ENCODE peak calls at places on chromosome 10, in five cellular contexts. Z is esophagus squamous epithelium, Y is mammary epithelial cell, C is A549, J is testis. G is an unnamed sample. For H3K4me1, the result is how much of the 10 kb centered on the place peaks cover.

GRCh38 chr10:88853155-88853554 is 1.5 kb upstream of the ANKRD22 start:
- DNase-seq in Z (no peak), Y (no peak), C (no peak), J (no peak), G (no peak)

GRCh38 chr10:97849491-97850402 is at the start of gene GOLGA7B:
- DNase-seq in Z (no peak), Y (peak), C (peak), J (peak), G (no peak)

GRCh38 chr10:67662415-67662814 is 33.6 kb downstream of the CTNNA3 start:
- DNase-seq in Z (no peak), Y (no peak), C (no peak), J (no peak), G (no peak)

GRCh38 chr10:118800920-118801319 is 46.1 kb upstream of the CACUL1 start:
- DNase-seq in Z (no peak), Y (peak), C (no peak), J (peak), G (no peak)

GRCh38 chr10:51371725-51372124 is 297.4 kb downstream of the PRKG1 start:
- DNase-seq in Z (no peak), Y (no peak), C (no peak), J (no peak), G (no peak)

GRCh38 chr10:69801434-69802315 is at the start of gene COL13A1:
- DNase-seq in Z (no peak), Y (peak), C (peak), J (peak), G (peak)

GRCh38 chr10:38027992-38028391 is 17.5 kb downstream of the ZNF33A start:
- DNase-seq in Z (no peak), Y (peak), C (no peak), J (no peak), G (no peak)

GRCh38 chr10:121409466-121410104 is 188.7 kb downstream of the FGFR2 start:
- DNase-seq in Z (no peak), Y (no peak), C (no peak), J (no peak), G (no peak)

GRCh38 chr10:44956717-44957706 is 2.6 kb upstream of the RASSF4 start:
- DNase-seq in Z (no peak), Y (no peak), C (no peak), J (no peak), G (no peak)

GRCh38 chr10:60480865-60481563 is 91.3 kb upstream of the ANK3 start:
- DNase-seq in Z (no peak), Y (peak), C (peak), J (peak), G (no peak)

GRCh38 chr10:98664329-98665042 is 217.8 kb upstream of the HPS1 start:
- DNase-seq in Z (no peak), Y (peak), C (peak), J (peak), G (no peak)

GRCh38 chr10:31604141-31604540 is 285.1 kb downstream of the ZEB1 start:
- DNase-seq in Z (no peak), Y (no peak), C (no peak), J (no peak), G (peak)

GRCh38 chr10:105797234-105797890 is 1156.3 kb downstream of the SORCS3 start:
- DNase-seq in Z (no peak), Y (peak), C (peak), J (no peak), G (no peak)

GRCh38 chr10:16509996-16510395 is 11.7 kb downstream of the C1QL3 start:
- DNase-seq in Z (no peak), Y (peak), C (no peak), J (no peak), G (no peak)

GRCh38 chr10:118108194-118109026 is 61.7 kb upstream of the RAB11FIP2 start:
- DNase-seq in Z (no peak), Y (peak), C (no peak), J (no peak), G (no peak)

GRCh38 chr10:58464956-58465355 is 47.7 kb upstream of the BICC1 start:
- DNase-seq in Z (no peak), Y (no peak), C (no peak), J (no peak), G (no peak)

GRCh38 chr10:104209575-104210198 is 22.5 kb downstream of the CFAP43 start:
- DNase-seq in Z (no peak), Y (peak), C (peak), J (peak), G (no peak)

GRCh38 chr10:8151086-8151485 is 96.6 kb downstream of the GATA3 start:
- DNase-seq in Z (no peak), Y (no peak), C (no peak), J (no peak), G (no peak)

GRCh38 chr10:8272794-8273425 is 218.4 kb downstream of the GATA3 start:
- DNase-seq in Z (no peak), Y (no peak), C (no peak), J (no peak), G (no peak)

GRCh38 chr10:67587771-67588170 is 108.2 kb downstream of the CTNNA3 start:
- DNase-seq in Z (no peak), Y (no peak), C (no peak), J (no peak), G (no peak)

GRCh38 chr10:121313119-121313858 is 285.0 kb downstream of the FGFR2 start:
- DNase-seq in Z (no peak), Y (peak), C (no peak), J (peak), G (no peak)

GRCh38 chr10:61081331-61081730 is 137.3 kb upstream of the RHOBTB1 start:
- DNase-seq in Z (no peak), Y (no peak), C (no peak), J (no peak), G (no peak)

GRCh38 chr10:60367014-60367413 is 22.7 kb downstream of the ANK3 start:
- DNase-seq in Z (no peak), Y (no peak), C (no peak), J (no peak), G (no peak)

GRCh38 chr10:95350212-95350829 is 59.5 kb upstream of the PDLIM1 start:
- DNase-seq in Z (no peak), Y (no peak), C (no peak), J (no peak), G (no peak)

GRCh38 chr10:114131094-114131493 is 42.9 kb downstream of the CCDC186 start:
- DNase-seq in Z (no peak), Y (no peak), C (no peak), J (no peak), G (no peak)

GRCh38 chr10:120729508-120729907 is 121.7 kb upstream of the WDR11 start:
- DNase-seq in Z (no peak), Y (no peak), C (no peak), J (no peak), G (no peak)

GRCh38 chr10:88256013-88256680 is 327.0 kb downstream of the RNLS start:
- DNase-seq in Z (no peak), Y (no peak), C (no peak), J (peak), G (peak)

GRCh38 chr10:96832721-96833219 is 672 bp downstream of the LCOR start:
- DNase-seq in Z (peak), Y (peak), C (peak), J (peak), G (peak)

GRCh38 chr10:3776796-3777571 is 8.0 kb downstream of the KLF6 start:
- DNase-seq in Z (no peak), Y (peak), C (no peak), J (peak), G (peak)

GRCh38 chr10:70528726-70529362 is 50.3 kb downstream of the PALD1 start:
- DNase-seq in Z (no peak), Y (peak), C (peak), J (peak), G (no peak)

GRCh38 chr10:61628199-61628874 is 34.4 kb upstream of the CABCOCO1 start:
- DNase-seq in Z (no peak), Y (peak), C (no peak), J (no peak), G (no peak)

GRCh38 chr10:97490592-97490991 is 7.6 kb downstream of the MMS19 start:
- DNase-seq in Z (no peak), Y (no peak), C (no peak), J (no peak), G (no peak)

GRCh38 chr10:14372616-14373015 is 41.9 kb upstream of the FRMD4A start:
- DNase-seq in Z (no peak), Y (no peak), C (no peak), J (no peak), G (no peak)
- H3K4me1 ChIP-seq in Z (under half), Y (under half), C (under half), J (under half), G (under half)

GRCh38 chr10:28054211-28054888 is 55.5 kb upstream of the ODAD2 start:
- DNase-seq in Z (no peak), Y (peak), C (no peak), J (no peak), G (no peak)
- H3K4me3 ChIP-seq in Z (no peak), Y (no peak), C (no peak), J (no peak), G (no peak)

DNA sequence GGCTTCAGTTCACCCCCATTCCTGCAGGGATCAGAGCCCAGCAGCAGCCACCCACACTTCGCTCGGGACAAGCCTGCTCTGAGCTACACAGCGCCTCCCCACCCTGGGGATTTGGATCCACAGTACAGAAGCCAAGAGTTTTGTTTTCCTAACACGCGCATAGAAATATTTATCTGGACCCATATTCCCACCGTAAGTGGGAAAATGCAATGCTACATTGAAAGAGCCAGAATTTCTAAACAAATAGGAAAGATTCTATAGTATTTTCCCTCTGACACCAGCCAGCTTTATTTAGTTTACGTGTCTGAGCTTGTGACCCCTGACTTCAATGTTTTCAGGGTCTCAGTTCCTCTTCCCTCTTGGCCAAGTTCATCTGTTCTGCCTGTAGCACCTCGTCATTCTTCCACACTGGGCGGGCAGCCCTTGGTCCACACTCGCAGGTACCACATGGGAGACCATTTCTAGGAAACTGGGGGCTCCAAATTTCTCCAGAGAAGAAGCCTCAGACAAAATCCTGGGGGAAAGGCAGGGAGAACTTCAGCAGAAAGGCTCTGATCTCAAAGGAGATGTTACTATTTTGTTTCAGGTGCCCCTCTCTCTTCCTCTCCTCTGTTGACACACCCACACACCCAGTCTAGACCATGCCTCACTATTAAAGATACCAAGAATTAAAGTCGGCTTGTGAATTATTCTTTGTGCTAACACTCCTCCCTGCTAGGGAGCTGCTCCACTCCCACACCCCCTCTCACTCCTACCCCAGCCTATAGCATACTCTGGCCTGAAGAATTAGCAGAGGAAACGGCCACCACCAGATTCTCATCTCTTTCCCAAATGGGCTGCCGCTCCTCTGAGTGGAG is 116.0 kb upstream of the PCGF5 start:
- DNase-seq in Z (no peak), Y (no peak), C (no peak), J (no peak), G (no peak)
- TF ChIP-seq CTCF in Z (no peak), Y (no peak), C (no peak), J (no peak), G (no peak)

GRCh38 chr10:79238606-79239005 is 108.7 kb upstream of the PPIF start:
- DNase-seq in Z (no peak), Y (peak), C (no peak), J (no peak), G (no peak)
- H3K4me1 ChIP-seq in Z (half or more), Y (half or more), C (under half), J (under half), G (under half)

DNA sequence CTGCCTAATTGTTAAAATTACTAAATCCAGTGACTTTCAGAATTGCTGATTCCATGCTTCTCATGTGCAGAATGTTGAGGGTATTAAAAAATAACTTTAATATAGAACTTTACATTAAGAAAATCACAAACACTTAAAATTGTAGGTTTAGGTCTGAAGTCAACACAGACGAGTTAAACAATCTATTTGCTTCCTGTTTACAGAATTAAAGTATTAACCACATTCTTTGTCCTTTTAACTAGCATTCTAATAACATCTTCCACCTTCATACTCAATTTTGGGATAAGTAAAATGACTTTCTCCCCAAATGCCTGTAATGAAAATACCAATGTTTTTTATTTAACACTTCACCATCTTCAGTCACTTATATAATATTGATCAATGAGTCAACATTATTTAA is 2.2 kb downstream of the ITGB1 start:
- DNase-seq in Z (no peak), Y (no peak), C (no peak), J (no peak), G (no peak)
- H3K4me3 ChIP-seq in Z (peak), Y (peak), C (peak), J (no peak), G (peak)

DNA sequence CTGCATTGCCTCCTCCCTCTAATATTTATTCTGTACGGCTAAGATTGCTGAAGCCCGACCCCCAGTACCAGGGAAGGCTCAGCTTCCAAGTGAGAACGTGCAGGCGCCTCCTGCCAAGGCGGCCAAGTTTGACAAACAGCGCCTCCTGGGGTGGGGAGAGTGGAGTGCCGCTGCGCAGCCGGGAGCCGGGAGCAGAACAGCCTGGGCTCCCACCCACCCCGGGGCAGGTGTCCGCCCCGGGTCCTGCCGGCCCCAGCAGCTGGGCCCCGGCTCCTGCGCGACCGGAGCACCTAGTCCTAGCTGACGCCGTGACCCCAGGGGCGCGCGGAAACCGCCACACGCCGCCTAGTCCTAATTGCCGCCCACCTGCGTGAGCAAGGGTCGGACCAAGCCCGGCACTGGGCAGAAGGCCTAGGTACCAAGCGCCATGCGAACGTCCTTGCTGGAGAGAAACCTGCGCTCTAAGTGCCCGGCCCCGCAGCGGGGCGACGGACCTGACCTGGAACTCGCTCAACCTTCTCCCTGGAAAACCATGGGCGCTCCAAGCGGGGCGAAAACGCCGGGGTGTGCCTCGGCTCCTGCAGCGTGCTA is 5.0 kb upstream of the EBF3 start:
- DNase-seq in Z (no peak), Y (no peak), C (peak), J (peak), G (peak)
- TF ChIP-seq CTCF in Z (peak), Y (peak), C (peak), J (peak), G (peak)

DNA sequence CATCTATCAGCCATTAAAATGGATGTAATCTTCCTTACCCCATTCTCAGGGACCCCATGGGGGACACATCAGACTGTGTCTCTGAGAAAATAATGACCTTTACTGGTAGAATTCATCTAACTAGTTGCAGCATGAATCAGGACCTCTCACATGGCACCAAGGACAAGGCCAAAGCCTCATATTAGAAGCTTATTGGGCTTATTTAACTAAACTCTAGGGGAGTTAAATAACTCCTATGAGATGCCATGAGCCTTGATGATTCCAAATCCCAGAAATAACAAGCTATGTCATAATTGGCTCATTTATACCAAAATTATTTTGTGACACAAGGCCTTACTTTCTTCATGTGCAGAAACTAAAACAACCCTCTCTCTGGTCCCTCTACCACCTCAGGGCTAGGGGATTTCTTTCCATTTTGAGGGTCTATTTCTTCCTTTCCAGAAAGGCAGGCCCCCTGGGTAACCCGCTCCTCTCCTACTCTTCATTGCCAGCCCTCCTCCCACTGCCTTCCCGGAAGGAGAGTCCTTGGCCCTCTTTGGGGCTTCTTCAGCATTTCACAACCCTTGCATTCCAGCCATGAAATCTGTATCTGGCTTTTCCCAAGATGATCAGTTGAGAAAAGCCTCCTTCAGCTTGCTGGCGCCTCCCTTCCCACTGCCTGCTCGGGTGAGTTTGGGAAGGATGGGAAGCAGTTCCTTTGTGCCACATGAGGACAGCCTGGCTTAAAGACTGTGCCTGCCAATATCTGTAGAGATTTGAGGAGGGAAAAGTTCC is 41.8 kb upstream of the TRIM8 start:
- DNase-seq in Z (no peak), Y (no peak), C (no peak), J (peak), G (peak)
- H3K4me1 ChIP-seq in Z (half or more), Y (under half), C (under half), J (under half), G (half or more)

DNA sequence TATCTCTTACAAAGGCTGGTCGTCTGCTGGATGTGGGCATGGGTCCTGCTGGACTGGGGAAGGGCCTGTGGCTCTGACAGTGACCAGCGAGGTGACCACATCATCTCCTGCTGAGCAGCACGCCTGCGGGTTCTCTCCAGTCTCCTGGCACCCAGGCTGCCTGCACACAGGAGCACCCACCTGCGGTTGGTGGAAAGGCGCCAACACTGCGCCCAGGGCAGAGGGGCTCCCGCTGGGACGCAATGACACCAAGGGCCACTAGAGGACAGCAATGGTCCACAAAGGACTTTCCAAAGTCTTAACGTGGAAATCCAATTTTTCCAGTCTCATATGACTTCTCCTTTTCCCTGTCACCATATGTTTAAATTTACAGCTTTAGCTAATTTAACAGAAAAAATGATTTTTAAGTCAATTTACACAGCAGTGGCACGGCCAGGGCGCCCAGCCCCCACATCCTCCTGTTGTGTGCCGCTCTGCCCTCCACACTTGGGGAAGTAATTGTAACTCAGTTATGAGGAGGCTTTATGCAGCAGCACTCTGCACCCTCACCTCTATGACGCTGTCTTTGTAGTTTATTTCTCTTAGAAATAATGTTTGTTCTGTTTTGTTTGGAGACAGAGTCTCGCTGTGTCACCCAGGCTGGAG is 38.1 kb downstream of the CFAP46 start:
- DNase-seq in Z (no peak), Y (peak), C (peak), J (peak), G (no peak)
- H3K4me3 ChIP-seq in Z (no peak), Y (no peak), C (no peak), J (no peak), G (no peak)

DNA sequence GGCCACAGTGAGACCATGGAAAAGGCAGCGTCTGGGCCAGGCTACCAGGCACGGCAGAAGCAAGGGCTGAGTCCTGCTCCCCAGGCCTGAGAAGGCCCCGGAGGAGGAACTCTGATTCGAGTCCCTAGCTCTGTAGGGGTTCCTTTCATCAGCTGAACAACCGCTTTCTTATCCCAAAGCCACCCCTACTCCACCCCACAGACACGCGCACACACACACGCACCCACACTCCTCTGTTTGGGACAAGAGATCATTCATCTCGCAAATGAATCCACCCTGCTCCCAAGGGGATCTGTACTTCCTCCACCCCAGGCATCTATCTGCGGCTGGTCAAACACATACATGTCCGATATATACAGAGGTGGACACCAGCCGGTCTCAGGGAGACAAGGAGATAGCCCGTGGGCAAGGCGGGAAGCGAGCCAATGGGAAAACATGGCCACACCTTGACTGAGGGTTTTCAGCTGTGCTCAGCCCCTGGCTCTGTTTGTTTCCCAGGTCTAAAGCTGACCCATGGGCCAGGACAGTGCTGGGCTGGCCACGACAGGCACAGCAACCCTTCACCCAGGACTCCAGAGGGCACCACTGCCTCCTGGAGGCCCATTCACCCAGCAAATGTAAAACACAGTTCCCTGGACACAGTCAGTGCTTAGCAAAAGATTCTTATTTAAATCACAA is 7.3 kb downstream of the ZCCHC24 start:
- DNase-seq in Z (no peak), Y (no peak), C (no peak), J (no peak), G (no peak)
- TF ChIP-seq CTCF in Z (no peak), Y (no peak), C (no peak), J (peak), G (peak)

G was measured in psoas muscle.